ENCODE peak calls at places on chromosomes 4 and X, in eight cellular contexts. S is transverse colon, Q is SK-N-SH, D is tibial nerve, J is H1, U is K562, O is A549, L is ovary. M is an unnamed sample.

GRCh38 chr4:183201331-183201730 is 102.3 kb downstream of the WWC2 start:
- DNase-seq in L (no peak), U (no peak), J (no peak), Q (no peak), D (no peak), S (no peak), O (no peak), M (no peak)

GRCh38 chrX:13091111-13091765 is 46.8 kb upstream of the FAM9C start:
- DNase-seq in S (no peak), Q (no peak), L (no peak), O (no peak), J (no peak), U (no peak), D (no peak), M (no peak)

GRCh38 chr4:78532046-78532445 is 19.5 kb upstream of the ANXA3 start:
- DNase-seq in S (no peak), J (no peak), U (no peak), L (no peak), D (no peak), Q (no peak), O (no peak), M (no peak)

GRCh38 chr4:6926681-6927478 is 17.3 kb downstream of the TBC1D14 start:
- DNase-seq in D (no peak), J (no peak), Q (no peak), S (peak; percentile 87), O (no peak), L (peak; percentile 56), U (peak; percentile 64), M (no peak)

GRCh38 chr4:87009095-87009648 is 74.4 kb downstream of the AFF1 start:
- DNase-seq in D (no peak), J (no peak), S (peak; percentile 44), L (no peak), U (no peak), O (no peak), Q (no peak), M (no peak)

GRCh38 chrX:38861489-38861888 is 60.2 kb downstream of the MID1IP1 start:
- DNase-seq in U (no peak), O (no peak), S (no peak), D (peak; percentile 24), Q (no peak), L (no peak), J (no peak), M (no peak)

GRCh38 chr4:21948347-21949072 is at the start of gene KCNIP4:
- DNase-seq in O (no peak), J (peak; percentile 77), D (no peak), S (peak; percentile 10), L (no peak), Q (peak; percentile 68), U (no peak), M (no peak)

GRCh38 chrX:100946521-100946920 is 17.8 kb upstream of the XKRX start:
- DNase-seq in O (no peak), D (no peak), Q (no peak), L (no peak), U (no peak), J (no peak), S (no peak), M (no peak)

GRCh38 chr4:150683775-150684350 is 101.9 kb downstream of the MAB21L2 start:
- DNase-seq in U (no peak), D (no peak), J (no peak), Q (no peak), O (no peak), L (no peak), S (no peak), M (no peak)

GRCh38 chr4:70802923-70803605 is 36.6 kb downstream of the GRSF1 start:
- DNase-seq in O (no peak), Q (no peak), L (no peak), S (no peak), J (no peak), D (no peak), U (no peak), M (no peak)

GRCh38 chr4:43394976-43395375 is 502.5 kb downstream of the GRXCR1 start:
- DNase-seq in L (no peak), J (no peak), D (no peak), O (no peak), U (no peak), S (no peak), Q (no peak), M (no peak)

GRCh38 chrX:63754141-63754859 is 30.7 kb downstream of the ARHGEF9 start:
- DNase-seq in U (no peak), J (no peak), L (no peak), Q (no peak), O (peak; percentile 6), S (no peak), D (no peak), M (no peak)

GRCh38 chr4:37685726-37686372 is 327 bp downstream of the RELL1 start:
- DNase-seq in O (peak; percentile 21), S (peak; percentile 60), J (no peak), L (peak; percentile 58), D (peak; percentile 22), Q (peak; percentile 76), U (peak; percentile 47), M (peak; percentile 91)

GRCh38 chrX:130108647-130109428 is 1.5 kb downstream of the ELF4 start:
- DNase-seq in L (no peak), U (peak; percentile 61), D (no peak), O (peak; percentile 76), Q (peak; percentile 36), J (no peak), S (peak; percentile 73), M (no peak)

GRCh38 chrX:34659575-34659974 is 2.5 kb upstream of the TMEM47 start:
- DNase-seq in Q (no peak), O (no peak), S (no peak), L (no peak), D (no peak), U (no peak), J (no peak), M (no peak)

DNA sequence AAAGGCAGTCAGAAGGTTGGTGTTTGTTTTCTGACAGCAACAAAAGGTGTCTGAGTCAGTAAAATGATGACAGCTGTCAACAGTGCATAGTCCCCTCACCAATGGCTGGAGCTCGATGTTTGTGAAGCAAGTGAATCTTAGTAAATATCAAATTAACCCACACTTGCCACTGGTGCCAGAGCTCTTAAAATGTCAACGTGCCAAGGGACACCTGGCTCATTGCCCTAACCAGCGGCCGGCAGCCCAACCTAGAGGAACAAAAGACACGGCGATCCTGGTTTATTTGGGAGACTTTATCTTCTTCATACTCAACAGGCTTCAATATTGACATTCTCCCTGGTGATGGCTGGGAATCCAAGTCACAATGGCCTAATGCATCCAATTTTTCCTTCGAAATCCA is 143.4 kb downstream of the CPEB2 start:
- DNase-seq in O (no peak), Q (no peak), D (no peak), J (no peak), U (no peak), L (no peak), S (no peak), M (no peak)
- TF ChIP-seq EP300 in O (no peak), Q (no peak), D (no peak), J (no peak), U (no peak), L (no peak), S (no peak), M (no peak)

DNA sequence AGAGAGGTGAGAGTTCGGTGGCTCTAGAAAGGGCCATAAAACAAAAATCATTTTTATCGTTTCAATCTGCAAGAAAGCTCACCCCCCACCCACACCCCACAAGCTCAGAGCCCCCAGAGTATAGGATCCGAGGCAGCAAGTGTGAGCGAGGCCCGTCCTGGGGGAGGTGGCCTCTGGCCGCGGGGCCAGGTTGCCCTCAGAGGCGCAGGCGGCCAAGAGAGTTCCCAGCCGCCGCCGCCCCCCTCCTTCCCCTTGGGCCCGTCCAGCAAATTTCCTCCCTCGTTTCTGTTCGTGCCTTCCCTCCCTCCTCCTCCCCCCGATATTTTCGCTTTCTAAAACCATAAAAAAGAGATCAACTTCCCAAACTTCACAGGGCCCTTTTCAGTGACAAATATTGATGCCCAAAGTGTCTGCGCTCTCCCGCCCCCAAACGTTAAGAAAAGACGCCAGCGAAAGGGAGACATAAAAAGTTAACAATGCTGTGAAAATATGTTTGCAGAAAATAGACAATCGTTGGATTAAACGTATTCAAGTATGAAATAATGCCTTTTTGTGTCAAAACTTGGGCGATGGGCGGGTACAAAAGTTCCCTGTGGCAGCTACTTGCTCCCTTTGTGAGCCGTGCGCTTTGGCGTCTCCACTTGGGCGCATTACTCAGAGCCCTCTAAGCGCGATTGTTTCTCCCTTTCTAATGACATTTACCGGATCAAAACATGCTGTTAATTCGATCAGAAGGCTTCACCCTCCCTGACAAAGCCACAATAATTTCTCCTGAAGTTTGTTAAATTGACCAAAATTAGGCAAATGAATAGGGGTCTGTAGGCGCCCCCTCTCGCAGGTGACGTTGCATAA is 1.1 kb upstream of the HELT start:
- DNase-seq in Q (no peak), D (no peak), O (no peak), L (no peak), U (no peak), S (no peak), J (no peak), M (no peak)
- TF ChIP-seq EP300 in Q (no peak), D (no peak), O (no peak), L (no peak), U (no peak), S (no peak), J (no peak), M (no peak)

GRCh38 chr4:105236202-105236916 is 89.7 kb downstream of the TET2 start:
- DNase-seq in U (no peak), O (no peak), J (no peak), L (no peak), S (no peak), Q (no peak), D (no peak), M (no peak)

GRCh38 chr4:105241456-105241855 is 94.8 kb downstream of the TET2 start:
- DNase-seq in J (no peak), S (no peak), U (no peak), L (no peak), D (no peak), Q (no peak), O (no peak), M (no peak)

GRCh38 chr4:105243446-105243845 is 96.8 kb downstream of the TET2 start:
- DNase-seq in Q (no peak), O (no peak), L (no peak), S (no peak), D (no peak), U (no peak), J (no peak), M (no peak)

GRCh38 chr4:105236917-105237311 is 90.2 kb downstream of the TET2 start:
- DNase-seq in J (no peak), S (no peak), U (no peak), Q (no peak), D (no peak), L (no peak), O (no peak), M (no peak)

DNA sequence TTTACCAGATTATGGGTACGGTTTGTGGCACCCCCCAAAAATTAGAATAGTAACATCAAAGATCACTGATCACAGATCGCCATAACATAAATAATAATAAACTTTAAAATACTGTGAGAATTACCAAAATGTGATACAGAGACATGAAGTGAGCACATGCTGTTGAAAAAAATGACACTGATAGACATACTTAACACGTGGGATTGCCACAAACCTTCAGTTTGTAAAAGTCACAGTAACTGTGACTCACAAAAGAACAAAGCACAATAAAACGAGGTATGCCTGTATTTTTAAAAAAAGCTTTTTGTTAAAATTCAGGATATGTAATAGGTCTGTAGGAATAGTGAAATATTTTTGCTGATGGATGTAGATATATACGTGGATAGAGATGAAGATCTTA is 93.4 kb downstream of the TET2 start:
- DNase-seq in L (no peak), J (no peak), O (no peak), D (no peak), Q (no peak), U (no peak), S (no peak), M (no peak)
- TF ChIP-seq EP300 in L (no peak), J (no peak), O (no peak), D (no peak), Q (no peak), U (no peak), S (no peak), M (no peak)

GRCh38 chr4:142156246-142156645 is 519.9 kb downstream of the IL15 start:
- DNase-seq in J (no peak), Q (no peak), U (no peak), D (no peak), L (no peak), S (no peak), O (no peak), M (no peak)
- TF ChIP-seq EP300 in J (no peak), Q (no peak), U (no peak), D (no peak), L (no peak), S (no peak), O (no peak), M (no peak)

M was measured in esophagus muscularis mucosa.